ENCODE peak calls at places on chromosomes 1 and 21, in five cellular contexts. One of them, this sample, is unnamed.

GRCh38 chr1:14113841-14114567 is 414.0 kb downstream of the PRDM2 start:
- DNase-seq in nucleus accumbens: peak
- DNase-seq in HEK293T: peak
- DNase-seq in A673: peak
- DNase-seq in stimulated activated CD4-positive, alpha-beta T cell treated with anti-CD3 and anti-CD28 coated beads, Interleukin-4, amount 100 ng/mL, for 4 hours: no peak
- DNase-seq in this sample: peak

GRCh38 chr1:202143768-202144509 is 598 bp downstream of the ARL8A start:
- DNase-seq in stimulated activated CD4-positive, alpha-beta T cell treated with anti-CD3 and anti-CD28 coated beads, Interleukin-4, amount 100 ng/mL, for 4 hours: no peak
- DNase-seq in A673: peak
- DNase-seq in nucleus accumbens: no peak
- DNase-seq in HEK293T: peak
- DNase-seq in this sample: peak

GRCh38 chr1:17540255-17541001 is 930 bp downstream of the ARHGEF10L start:
- DNase-seq in stimulated activated CD4-positive, alpha-beta T cell treated with anti-CD3 and anti-CD28 coated beads, Interleukin-4, amount 100 ng/mL, for 4 hours: no peak
- DNase-seq in HEK293T: peak
- DNase-seq in nucleus accumbens: no peak
- DNase-seq in A673: no peak
- DNase-seq in this sample: peak

GRCh38 chr1:226787071-226787470 is 48.0 kb upstream of the ITPKB start:
- DNase-seq in stimulated activated CD4-positive, alpha-beta T cell treated with anti-CD3 and anti-CD28 coated beads, Interleukin-4, amount 100 ng/mL, for 4 hours: no peak
- DNase-seq in A673: no peak
- DNase-seq in nucleus accumbens: no peak
- DNase-seq in HEK293T: no peak
- DNase-seq in this sample: no peak

GRCh38 chr21:30206551-30207251 is 9.2 kb downstream of the CLDN8 start:
- DNase-seq in A673: no peak
- DNase-seq in nucleus accumbens: no peak
- DNase-seq in HEK293T: no peak
- DNase-seq in stimulated activated CD4-positive, alpha-beta T cell treated with anti-CD3 and anti-CD28 coated beads, Interleukin-4, amount 100 ng/mL, for 4 hours: no peak
- DNase-seq in this sample: no peak

GRCh38 chr1:96329121-96329520 is 392.5 kb upstream of the PTBP2 start:
- DNase-seq in HEK293T: no peak
- DNase-seq in stimulated activated CD4-positive, alpha-beta T cell treated with anti-CD3 and anti-CD28 coated beads, Interleukin-4, amount 100 ng/mL, for 4 hours: no peak
- DNase-seq in nucleus accumbens: no peak
- DNase-seq in A673: peak
- DNase-seq in this sample: no peak

GRCh38 chr1:88892146-88892877 is 945 bp upstream of the GTF2B start:
- DNase-seq in nucleus accumbens: no peak
- DNase-seq in stimulated activated CD4-positive, alpha-beta T cell treated with anti-CD3 and anti-CD28 coated beads, Interleukin-4, amount 100 ng/mL, for 4 hours: no peak
- DNase-seq in HEK293T: peak
- DNase-seq in A673: peak
- DNase-seq in this sample: no peak

GRCh38 chr1:219773775-219774174 is 154.6 kb downstream of the SLC30A10 start:
- DNase-seq in HEK293T: no peak
- DNase-seq in nucleus accumbens: no peak
- DNase-seq in A673: no peak
- DNase-seq in stimulated activated CD4-positive, alpha-beta T cell treated with anti-CD3 and anti-CD28 coated beads, Interleukin-4, amount 100 ng/mL, for 4 hours: no peak
- DNase-seq in this sample: no peak

GRCh38 chr21:44867999-44868700 is 5.3 kb downstream of the PTTG1IP start:
- DNase-seq in A673: no peak
- DNase-seq in stimulated activated CD4-positive, alpha-beta T cell treated with anti-CD3 and anti-CD28 coated beads, Interleukin-4, amount 100 ng/mL, for 4 hours: peak
- DNase-seq in HEK293T: no peak
- DNase-seq in nucleus accumbens: no peak
- DNase-seq in this sample: no peak

GRCh38 chr1:165235777-165236285 is 120.7 kb downstream of the LMX1A start:
- DNase-seq in nucleus accumbens: no peak
- DNase-seq in HEK293T: peak
- DNase-seq in A673: peak
- DNase-seq in stimulated activated CD4-positive, alpha-beta T cell treated with anti-CD3 and anti-CD28 coated beads, Interleukin-4, amount 100 ng/mL, for 4 hours: no peak
- DNase-seq in this sample: peak

GRCh38 chr1:99849413-99849743 is 783 bp upstream of the AGL start:
- DNase-seq in HEK293T: peak
- DNase-seq in A673: peak
- DNase-seq in nucleus accumbens: no peak
- DNase-seq in stimulated activated CD4-positive, alpha-beta T cell treated with anti-CD3 and anti-CD28 coated beads, Interleukin-4, amount 100 ng/mL, for 4 hours: no peak
- DNase-seq in this sample: no peak

GRCh38 chr1:52281518-52281917 is 84.5 kb downstream of the CC2D1B start:
- DNase-seq in stimulated activated CD4-positive, alpha-beta T cell treated with anti-CD3 and anti-CD28 coated beads, Interleukin-4, amount 100 ng/mL, for 4 hours: no peak
- DNase-seq in nucleus accumbens: no peak
- DNase-seq in A673: no peak
- DNase-seq in HEK293T: no peak
- DNase-seq in this sample: no peak

GRCh38 chr1:114457675-114458074 is 53.3 kb downstream of the TRIM33 start:
- DNase-seq in HEK293T: no peak
- DNase-seq in A673: no peak
- DNase-seq in nucleus accumbens: no peak
- DNase-seq in stimulated activated CD4-positive, alpha-beta T cell treated with anti-CD3 and anti-CD28 coated beads, Interleukin-4, amount 100 ng/mL, for 4 hours: no peak
- DNase-seq in this sample: no peak

GRCh38 chr1:85447000-85447943 is 17.7 kb downstream of the DDAH1 start:
- DNase-seq in stimulated activated CD4-positive, alpha-beta T cell treated with anti-CD3 and anti-CD28 coated beads, Interleukin-4, amount 100 ng/mL, for 4 hours: no peak
- DNase-seq in HEK293T: no peak
- DNase-seq in nucleus accumbens: no peak
- DNase-seq in A673: no peak
- DNase-seq in this sample: no peak

GRCh38 chr1:94527447-94528031 is 14.0 kb downstream of the F3 start:
- DNase-seq in HEK293T: no peak
- DNase-seq in stimulated activated CD4-positive, alpha-beta T cell treated with anti-CD3 and anti-CD28 coated beads, Interleukin-4, amount 100 ng/mL, for 4 hours: no peak
- DNase-seq in nucleus accumbens: no peak
- DNase-seq in A673: peak
- DNase-seq in this sample: no peak

GRCh38 chr1:64242895-64243756 is 39.7 kb downstream of the UBE2U start:
- DNase-seq in stimulated activated CD4-positive, alpha-beta T cell treated with anti-CD3 and anti-CD28 coated beads, Interleukin-4, amount 100 ng/mL, for 4 hours: no peak
- DNase-seq in nucleus accumbens: no peak
- DNase-seq in HEK293T: no peak
- DNase-seq in A673: peak
- DNase-seq in this sample: no peak

GRCh38 chr1:22018583-22019559 is 17.4 kb downstream of the CELA3A start:
- DNase-seq in A673: peak
- DNase-seq in stimulated activated CD4-positive, alpha-beta T cell treated with anti-CD3 and anti-CD28 coated beads, Interleukin-4, amount 100 ng/mL, for 4 hours: peak
- DNase-seq in HEK293T: no peak
- DNase-seq in nucleus accumbens: no peak
- DNase-seq in this sample: no peak

GRCh38 chr1:179310271-179310670 is 16.7 kb downstream of the SOAT1 start:
- DNase-seq in HEK293T: no peak
- DNase-seq in stimulated activated CD4-positive, alpha-beta T cell treated with anti-CD3 and anti-CD28 coated beads, Interleukin-4, amount 100 ng/mL, for 4 hours: no peak
- DNase-seq in A673: peak
- DNase-seq in nucleus accumbens: no peak
- DNase-seq in this sample: no peak

GRCh38 chr21:33028271-33028670 is 2.5 kb downstream of the OLIG2 start:
- DNase-seq in A673: no peak
- DNase-seq in HEK293T: no peak
- DNase-seq in nucleus accumbens: no peak
- DNase-seq in stimulated activated CD4-positive, alpha-beta T cell treated with anti-CD3 and anti-CD28 coated beads, Interleukin-4, amount 100 ng/mL, for 4 hours: no peak
- DNase-seq in this sample: no peak

GRCh38 chr1:41765109-41765655 is 153.5 kb downstream of the HIVEP3 start:
- DNase-seq in stimulated activated CD4-positive, alpha-beta T cell treated with anti-CD3 and anti-CD28 coated beads, Interleukin-4, amount 100 ng/mL, for 4 hours: no peak
- DNase-seq in nucleus accumbens: no peak
- DNase-seq in A673: no peak
- DNase-seq in HEK293T: no peak
- DNase-seq in this sample: no peak

GRCh38 chr1:210144736-210145135 is 87.9 kb upstream of the SERTAD4 start:
- DNase-seq in nucleus accumbens: no peak
- DNase-seq in HEK293T: no peak
- DNase-seq in A673: no peak
- DNase-seq in stimulated activated CD4-positive, alpha-beta T cell treated with anti-CD3 and anti-CD28 coated beads, Interleukin-4, amount 100 ng/mL, for 4 hours: no peak
- DNase-seq in this sample: no peak

GRCh38 chr1:19437911-19438310 is 47.4 kb downstream of the CAPZB start:
- DNase-seq in HEK293T: no peak
- DNase-seq in nucleus accumbens: no peak
- DNase-seq in A673: no peak
- DNase-seq in stimulated activated CD4-positive, alpha-beta T cell treated with anti-CD3 and anti-CD28 coated beads, Interleukin-4, amount 100 ng/mL, for 4 hours: no peak
- DNase-seq in this sample: peak

GRCh38 chr1:235708390-235708962 is 58.9 kb upstream of the GNG4 start:
- DNase-seq in HEK293T: no peak
- DNase-seq in A673: no peak
- DNase-seq in stimulated activated CD4-positive, alpha-beta T cell treated with anti-CD3 and anti-CD28 coated beads, Interleukin-4, amount 100 ng/mL, for 4 hours: no peak
- DNase-seq in nucleus accumbens: no peak
- DNase-seq in this sample: no peak

GRCh38 chr1:46983825-46984586 is 39.5 kb upstream of the CYP4X1 start:
- DNase-seq in A673: peak
- DNase-seq in nucleus accumbens: no peak
- DNase-seq in HEK293T: no peak
- DNase-seq in stimulated activated CD4-positive, alpha-beta T cell treated with anti-CD3 and anti-CD28 coated beads, Interleukin-4, amount 100 ng/mL, for 4 hours: no peak
- DNase-seq in this sample: no peak

GRCh38 chr1:9646037-9646436 is 5.5 kb upstream of the PIK3CD start:
- DNase-seq in stimulated activated CD4-positive, alpha-beta T cell treated with anti-CD3 and anti-CD28 coated beads, Interleukin-4, amount 100 ng/mL, for 4 hours: no peak
- DNase-seq in A673: no peak
- DNase-seq in HEK293T: no peak
- DNase-seq in nucleus accumbens: no peak
- DNase-seq in this sample: no peak

GRCh38 chr1:151326619-151327222 is 495 bp downstream of the PI4KB start:
- DNase-seq in A673: peak
- DNase-seq in nucleus accumbens: peak
- DNase-seq in HEK293T: peak
- DNase-seq in stimulated activated CD4-positive, alpha-beta T cell treated with anti-CD3 and anti-CD28 coated beads, Interleukin-4, amount 100 ng/mL, for 4 hours: peak
- DNase-seq in this sample: peak

GRCh38 chr1:34213976-34214375 is 37.3 kb downstream of the C1orf94 start:
- DNase-seq in A673: no peak
- DNase-seq in nucleus accumbens: no peak
- DNase-seq in HEK293T: no peak
- DNase-seq in stimulated activated CD4-positive, alpha-beta T cell treated with anti-CD3 and anti-CD28 coated beads, Interleukin-4, amount 100 ng/mL, for 4 hours: no peak
- DNase-seq in this sample: no peak

GRCh38 chr1:75444220-75444619 is 166.7 kb downstream of the SLC44A5 start:
- DNase-seq in stimulated activated CD4-positive, alpha-beta T cell treated with anti-CD3 and anti-CD28 coated beads, Interleukin-4, amount 100 ng/mL, for 4 hours: no peak
- DNase-seq in A673: no peak
- DNase-seq in HEK293T: no peak
- DNase-seq in nucleus accumbens: no peak
- DNase-seq in this sample: no peak

GRCh38 chr1:74964508-74964907 is 169.7 kb upstream of the LHX8 start:
- DNase-seq in stimulated activated CD4-positive, alpha-beta T cell treated with anti-CD3 and anti-CD28 coated beads, Interleukin-4, amount 100 ng/mL, for 4 hours: no peak
- DNase-seq in nucleus accumbens: no peak
- DNase-seq in HEK293T: peak
- DNase-seq in A673: peak
- DNase-seq in this sample: peak

GRCh38 chr1:75539230-75540116 is 71.4 kb downstream of the SLC44A5 start:
- DNase-seq in stimulated activated CD4-positive, alpha-beta T cell treated with anti-CD3 and anti-CD28 coated beads, Interleukin-4, amount 100 ng/mL, for 4 hours: no peak
- DNase-seq in A673: no peak
- DNase-seq in HEK293T: no peak
- DNase-seq in nucleus accumbens: no peak
- DNase-seq in this sample: no peak

GRCh38 chr1:52237430-52237829 is 95.5 kb downstream of the ZFYVE9 start:
- DNase-seq in HEK293T: no peak
- DNase-seq in A673: no peak
- DNase-seq in nucleus accumbens: no peak
- DNase-seq in stimulated activated CD4-positive, alpha-beta T cell treated with anti-CD3 and anti-CD28 coated beads, Interleukin-4, amount 100 ng/mL, for 4 hours: no peak
- DNase-seq in this sample: no peak

GRCh38 chr1:27299385-27300252 is 22.3 kb upstream of the TMEM222 start:
- DNase-seq in HEK293T: no peak
- DNase-seq in nucleus accumbens: no peak
- DNase-seq in stimulated activated CD4-positive, alpha-beta T cell treated with anti-CD3 and anti-CD28 coated beads, Interleukin-4, amount 100 ng/mL, for 4 hours: no peak
- DNase-seq in A673: no peak
- DNase-seq in this sample: peak

GRCh38 chr21:33123396-33124120 is 53.6 kb downstream of the OLIG1 start:
- DNase-seq in stimulated activated CD4-positive, alpha-beta T cell treated with anti-CD3 and anti-CD28 coated beads, Interleukin-4, amount 100 ng/mL, for 4 hours: no peak
- DNase-seq in A673: no peak
- DNase-seq in HEK293T: no peak
- DNase-seq in nucleus accumbens: no peak
- DNase-seq in this sample: no peak